ENCODE peak calls at places on chromosomes 7 and 10, in four cellular contexts. F is PC-3, B is heart right ventricle, X is astrocyte. K is an unnamed sample.

GRCh38 chr7:120472892-120473291 is 199.9 kb downstream of the KCND2 start:
- DNase-seq in F (no peak), X (no peak), B (no peak), K (no peak)

GRCh38 chr10:80511984-80512634 is 25.6 kb upstream of the SH2D4B start:
- DNase-seq in X (no peak), F (no peak), B (no peak), K (no peak)

GRCh38 chr7:74527842-74528241 is 74.1 kb downstream of the GTF2IRD1 start:
- DNase-seq in X (no peak), F (no peak), B (no peak), K (peak; percentile 94)

GRCh38 chr7:120695848-120696247 is 162.1 kb downstream of the TSPAN12 start:
- DNase-seq in B (no peak), F (no peak), X (no peak), K (no peak)

GRCh38 chr10:76117949-76118348 is 686.5 kb downstream of the LRMDA start:
- DNase-seq in X (peak; percentile 66), B (no peak), F (peak; percentile 97), K (no peak)

GRCh38 chr10:101843032-101843991 is at the start of gene KCNIP2:
- DNase-seq in F (no peak), B (peak; percentile 67), X (no peak), K (peak; percentile 37)

GRCh38 chr10:13717936-13718772 is 131.4 kb downstream of the PRPF18 start:
- DNase-seq in F (peak; percentile 56), X (peak; percentile 97), B (peak; percentile 80), K (peak; percentile 90)

GRCh38 chr10:28043941-28044340 is 45.1 kb upstream of the ODAD2 start:
- DNase-seq in B (no peak), F (no peak), X (no peak), K (no peak)

GRCh38 chr10:78960316-78960800 is 108.4 kb upstream of the ZMIZ1 start:
- DNase-seq in B (peak; percentile 45), X (peak; percentile 95), F (peak; percentile 99), K (peak; percentile 79)

GRCh38 chr7:102005933-102006332 is 188.5 kb downstream of the CUX1 start:
- DNase-seq in B (no peak), F (no peak), X (no peak), K (no peak)

GRCh38 chr7:148701414-148701813 is 2.7 kb downstream of the CUL1 start:
- DNase-seq in B (no peak), X (no peak), F (no peak), K (no peak)

GRCh38 chr7:2870471-2870941 is 26.4 kb upstream of the GNA12 start:
- DNase-seq in X (peak; percentile 44), B (peak; percentile 73), F (peak; percentile 68), K (peak; percentile 72)

GRCh38 chr7:24831240-24831639 is 74.0 kb upstream of the GSDME start:
- DNase-seq in X (peak; percentile 75), B (no peak), F (peak; percentile 22), K (no peak)

GRCh38 chr7:1698221-1698620 is 28.1 kb downstream of the ELFN1 start:
- DNase-seq in F (no peak), X (no peak), B (no peak), K (no peak)

GRCh38 chr7:47669178-47669878 is 87.4 kb upstream of the TNS3 start:
- DNase-seq in B (peak; percentile 35), X (peak; percentile 96), F (peak; percentile 92), K (peak; percentile 41)

GRCh38 chr7:148114807-148115206 is 475.8 kb upstream of the C7orf33 start:
- DNase-seq in F (no peak), B (no peak), X (no peak), K (no peak)

GRCh38 chr10:122306744-122307143 is 35.6 kb downstream of the BTBD16 start:
- DNase-seq in F (no peak), X (no peak), B (no peak), K (no peak)

GRCh38 chr10:122310311-122311050 is 39.4 kb downstream of the BTBD16 start:
- DNase-seq in F (peak; percentile 33), X (peak; percentile 13), B (no peak), K (peak; percentile 85)

GRCh38 chr10:122308487-122309141 is 37.5 kb downstream of the BTBD16 start:
- DNase-seq in F (no peak), X (no peak), B (no peak), K (no peak)

GRCh38 chr10:122306282-122306681 is 35.2 kb downstream of the BTBD16 start:
- DNase-seq in X (no peak), B (no peak), F (no peak), K (no peak)

DNA sequence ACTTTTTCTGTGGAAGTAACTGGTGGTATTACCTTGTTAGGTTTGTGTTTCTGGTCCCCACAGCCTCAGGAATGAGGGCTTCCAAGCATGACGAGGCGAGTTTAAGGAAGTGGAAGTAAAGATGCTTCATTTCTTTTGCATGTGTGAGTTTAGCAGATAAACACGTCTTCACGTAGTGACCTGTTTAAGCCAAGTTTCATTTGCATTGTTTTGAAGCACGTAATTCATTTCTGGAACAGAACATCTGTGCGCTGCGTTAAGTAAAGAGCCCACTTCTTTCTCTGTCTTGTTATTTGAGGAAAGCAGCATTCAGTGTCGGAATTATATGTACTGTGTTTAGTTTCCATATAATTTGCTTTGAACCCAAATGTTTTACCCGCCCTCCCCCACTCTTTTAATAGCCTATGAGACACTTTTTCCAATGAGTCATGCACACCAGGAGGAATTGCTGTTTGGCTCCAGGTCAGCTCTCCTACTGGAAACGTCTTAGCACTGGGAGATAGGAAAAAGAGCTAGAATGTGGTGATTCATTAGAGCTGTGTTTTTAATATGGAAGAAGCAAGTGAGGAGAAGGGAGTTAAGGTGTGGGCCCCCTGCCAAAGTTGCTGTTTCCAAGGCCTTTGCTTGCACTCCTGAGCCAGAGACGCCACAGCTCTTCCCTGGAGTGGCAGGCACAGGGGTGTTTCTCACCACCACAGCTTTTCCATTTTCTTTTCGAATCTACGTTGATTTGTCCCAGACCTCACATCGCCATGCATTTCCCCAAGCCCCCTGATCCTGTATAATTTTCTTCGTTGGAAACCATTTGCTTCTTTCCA is 36.8 kb downstream of the BTBD16 start:
- DNase-seq in B (peak; percentile 40), F (peak; percentile 87), X (peak; percentile 99), K (peak; percentile 87)
- H3K4me3 ChIP-seq in B (no peak overlapping the region), F (peak overlapping the region; percentile 58), X (peak overlapping the region; percentile 44), K (no peak overlapping the region)

DNA sequence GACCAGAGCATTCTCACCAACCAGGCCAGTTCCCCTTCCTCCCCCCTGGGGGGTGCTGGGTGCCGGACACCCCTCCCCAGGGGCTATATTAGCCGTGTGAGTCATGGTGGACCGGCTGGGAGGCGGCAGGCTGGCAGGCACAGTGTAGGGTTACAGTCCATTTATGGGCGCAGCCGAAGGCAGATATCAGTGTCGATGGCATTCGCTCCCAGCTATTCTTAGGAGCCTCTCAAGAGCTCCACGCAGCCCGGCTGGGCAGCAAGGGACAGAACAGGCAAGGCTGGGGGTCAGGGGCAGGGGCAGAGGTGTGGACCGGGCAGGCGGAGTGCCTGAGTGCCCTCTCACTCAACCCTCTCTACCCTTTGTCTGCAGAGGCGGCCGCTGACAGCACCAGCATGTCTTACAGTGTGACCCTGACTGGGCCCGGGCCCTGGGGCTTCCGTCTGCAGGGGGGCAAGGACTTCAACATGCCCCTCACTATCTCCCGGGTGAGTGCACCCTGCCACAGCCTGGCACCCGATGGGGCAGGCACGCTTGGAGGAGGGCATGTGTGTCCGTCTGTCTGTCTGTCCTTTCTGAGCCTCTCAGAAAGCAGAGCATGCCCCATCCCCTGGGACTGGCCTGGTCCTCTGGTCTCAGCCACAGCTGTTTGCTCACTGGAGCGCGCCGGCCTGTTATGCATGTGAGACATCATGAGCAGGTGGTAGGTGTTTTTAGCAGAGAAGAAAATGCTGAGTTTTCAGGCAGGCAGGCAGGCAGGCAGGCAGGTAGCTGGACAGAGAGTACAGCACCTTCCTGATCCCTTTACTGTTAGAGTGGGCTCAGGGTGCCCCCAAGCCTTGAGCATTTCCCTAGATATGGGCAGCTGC is at the start of gene LDB3:
- DNase-seq in X (peak; percentile 65), F (peak; percentile 75), B (peak; percentile 76), K (no peak)
- H3K4me1 ChIP-seq in X (peaks cover 17% of the 10 kb centered on the region), F (peaks cover 59% of the 10 kb centered on the region), B (peaks cover 66% of the 10 kb centered on the region), K (peaks cover 31% of the 10 kb centered on the region)

GRCh38 chr7:78284945-78285344 is 486.4 kb downstream of the PHTF2 start:
- DNase-seq in B (no peak), X (peak; percentile 33), F (no peak), K (no peak)
- H3K27ac ChIP-seq in B (no peak overlapping the region), X (no peak overlapping the region), F (no peak overlapping the region), K (no peak overlapping the region)

GRCh38 chr10:99520804-99521473 is 11.8 kb upstream of the NKX2-3 start:
- DNase-seq in B (no peak), F (no peak), X (no peak), K (no peak)
- H3K4me3 ChIP-seq in B (no peak overlapping the region), F (no peak overlapping the region), X (no peak overlapping the region), K (no peak overlapping the region)

DNA sequence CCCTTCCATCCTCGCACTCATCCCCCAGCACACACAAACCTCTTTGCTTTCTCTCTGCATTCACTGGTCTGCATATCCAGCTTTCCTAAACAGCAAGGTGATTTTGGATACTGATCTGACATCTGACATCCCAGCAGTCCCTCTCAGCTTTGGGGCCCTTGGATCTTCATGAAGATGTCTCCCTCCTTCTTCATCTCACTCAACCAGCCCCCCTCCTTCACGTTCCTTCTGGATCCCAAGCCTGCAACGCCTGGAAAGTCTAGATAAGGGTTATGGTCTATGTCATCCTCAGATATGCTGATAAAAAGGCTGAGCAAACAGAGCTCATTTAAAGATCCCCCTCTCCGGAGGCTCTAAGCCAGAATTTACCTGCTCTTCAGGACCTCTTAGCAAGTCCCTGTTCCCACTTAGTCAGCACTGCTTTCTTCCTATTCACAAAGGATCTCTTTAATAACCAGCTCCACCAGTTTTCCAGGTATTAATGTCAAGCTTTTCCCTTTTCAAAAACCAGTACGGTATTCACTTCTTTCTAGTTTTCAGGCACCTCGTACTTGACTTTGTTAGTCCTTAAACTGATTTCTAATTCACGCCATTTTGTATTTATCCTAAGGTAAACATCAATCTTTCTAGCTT is 38.9 kb downstream of the CREB3L2 start:
- DNase-seq in B (no peak), X (no peak), F (peak; percentile 86), K (no peak)
- H3K4me1 ChIP-seq in B (peaks cover 67% of the 10 kb centered on the region), X (peaks cover 25% of the 10 kb centered on the region), F (peaks cover 25% of the 10 kb centered on the region), K (peaks cover 48% of the 10 kb centered on the region)